ENCODE peak calls at places on chromosomes 7 and 10, in five cellular contexts. V is LoVo, C is psoas muscle, G is HTR-8/SVneo, H is adipocyte. Y is an unnamed sample.

GRCh38 chr7:151736403-151736909 is 140.5 kb downstream of the PRKAG2 start:
- DNase-seq in V (peak; percentile 68), C (peak; percentile 88), G (peak; percentile 90), H (peak; percentile 97), Y (peak; percentile 77)

GRCh38 chr7:155702616-155703015 is 58.2 kb downstream of the RBM33 start:
- DNase-seq in V (peak; percentile 9), C (no peak), G (no peak), H (no peak), Y (no peak)

GRCh38 chr10:88289342-88289741 is 293.8 kb downstream of the RNLS start:
- DNase-seq in V (no peak), C (no peak), G (no peak), H (peak; percentile 11), Y (no peak)

GRCh38 chr10:56508562-56508961 is 147.5 kb upstream of the ZWINT start:
- DNase-seq in V (no peak), C (no peak), G (no peak), H (no peak), Y (no peak)

GRCh38 chr7:110801502-110801901 is 289.4 kb upstream of the LRRN3 start:
- DNase-seq in V (no peak), C (no peak), G (no peak), H (no peak), Y (no peak)

GRCh38 chr7:95434501-95435421 is at the start of gene PON2:
- DNase-seq in V (peak; percentile 92), C (peak; percentile 88), G (peak; percentile 64), H (peak; percentile 90), Y (peak; percentile 80)

GRCh38 chr7:157568785-157569584 is 232.2 kb downstream of the DNAJB6 start:
- DNase-seq in V (no peak), C (peak; percentile 69), G (peak; percentile 9), H (peak; percentile 11), Y (no peak)

GRCh38 chr10:112532053-112532658 is 85.1 kb downstream of the VTI1A start:
- DNase-seq in V (peak; percentile 53), C (no peak), G (no peak), H (no peak), Y (no peak)

GRCh38 chr10:125562737-125563136 is 120.2 kb downstream of the TEX36 start:
- DNase-seq in V (no peak), C (no peak), G (no peak), H (no peak), Y (no peak)

GRCh38 chr7:44748948-44749731 is 493 bp downstream of the ZMIZ2 start:
- DNase-seq in V (no peak), C (peak; percentile 69), G (no peak), H (peak; percentile 35), Y (no peak)

GRCh38 chr10:95445223-95445836 is 115.8 kb downstream of the SORBS1 start:
- DNase-seq in V (peak; percentile 76), C (peak; percentile 89), G (peak; percentile 43), H (peak; percentile 46), Y (peak; percentile 16)

GRCh38 chr7:43803865-43804264 is 45.4 kb downstream of the BLVRA start:
- DNase-seq in V (no peak), C (no peak), G (no peak), H (no peak), Y (no peak)

GRCh38 chr7:94050046-94050445 is 45.9 kb upstream of the BET1 start:
- DNase-seq in V (no peak), C (no peak), G (no peak), H (no peak), Y (no peak)

Y was measured in NCI-H460.